ENCODE peak calls at places on chromosomes 3 and 15, in five cellular contexts. K, F, O, W and N are unnamed samples.
A peak's percentile ranks its signal among the peaks of the same experiment; 100 is the strongest.

GRCh38 chr3:172939651-172940293 is 189.2 kb downstream of the ECT2 start:
- DNase-seq in O (no peak), F (no peak), W (no peak), K (no peak), N (no peak)

GRCh38 chr3:73451276-73451973 is 173.3 kb downstream of the PDZRN3 start:
- DNase-seq in W (peak; percentile 64), K (no peak), O (no peak), F (no peak), N (peak; percentile 93)

GRCh38 chr3:30124435-30125390 is 481.7 kb upstream of the TGFBR2 start:
- DNase-seq in O (no peak), F (peak; percentile 14), K (no peak), W (no peak), N (no peak)

GRCh38 chr3:122456074-122456473 is 40.2 kb upstream of the WDR5B start:
- DNase-seq in K (no peak), W (no peak), O (no peak), F (no peak), N (no peak)

GRCh38 chr3:4983739-4984510 is 4.7 kb downstream of the BHLHE40 start:
- DNase-seq in K (peak; percentile 55), F (peak; percentile 50), W (peak; percentile 95), O (peak; percentile 55), N (no peak)

GRCh38 chr3:127784283-127784682 is 38.0 kb downstream of the MGLL start:
- DNase-seq in O (no peak), W (peak; percentile 37), K (no peak), F (no peak), N (no peak)

GRCh38 chr15:35697549-35698299 is 151.8 kb upstream of the DPH6 start:
- DNase-seq in W (no peak), O (no peak), K (no peak), F (peak; percentile 34), N (no peak)

GRCh38 chr3:133377396-133377795 is 22.5 kb upstream of the BFSP2 start:
- DNase-seq in K (no peak), O (no peak), F (no peak), W (peak; percentile 47), N (no peak)

GRCh38 chr15:53197426-53197839 is 407.3 kb upstream of the ONECUT1 start:
- DNase-seq in K (peak; percentile 61), F (peak; percentile 73), W (peak; percentile 75), O (no peak), N (peak; percentile 14)

GRCh38 chr15:90004671-90005070 is 3.5 kb downstream of the ZNF710 start:
- DNase-seq in F (peak; percentile 58), K (no peak), W (peak; percentile 58), O (no peak), N (no peak)

GRCh38 chr3:86562095-86562494 is 428.9 kb downstream of the VGLL3 start:
- DNase-seq in K (no peak), O (no peak), W (no peak), F (no peak), N (no peak)
- H3K4me3 ChIP-seq in K (no peak overlapping the region), O (no peak overlapping the region), W (no peak overlapping the region), F (no peak overlapping the region), N (no peak overlapping the region)

GRCh38 chr3:52095990-52096775 is 39.8 kb upstream of the DUSP7 start:
- DNase-seq in K (no peak), W (no peak), O (no peak), F (no peak), N (no peak)

GRCh38 chr3:52102934-52103333 is 46.6 kb upstream of the DUSP7 start:
- DNase-seq in W (no peak), O (no peak), F (no peak), K (no peak), N (no peak)

GRCh38 chr3:52098108-52098507 is 41.7 kb upstream of the DUSP7 start:
- DNase-seq in F (no peak), O (no peak), W (no peak), K (no peak), N (no peak)

GRCh38 chr3:52094591-52095485 is 38.5 kb upstream of the DUSP7 start:
- DNase-seq in K (no peak), F (no peak), O (no peak), W (no peak), N (no peak)

DNA sequence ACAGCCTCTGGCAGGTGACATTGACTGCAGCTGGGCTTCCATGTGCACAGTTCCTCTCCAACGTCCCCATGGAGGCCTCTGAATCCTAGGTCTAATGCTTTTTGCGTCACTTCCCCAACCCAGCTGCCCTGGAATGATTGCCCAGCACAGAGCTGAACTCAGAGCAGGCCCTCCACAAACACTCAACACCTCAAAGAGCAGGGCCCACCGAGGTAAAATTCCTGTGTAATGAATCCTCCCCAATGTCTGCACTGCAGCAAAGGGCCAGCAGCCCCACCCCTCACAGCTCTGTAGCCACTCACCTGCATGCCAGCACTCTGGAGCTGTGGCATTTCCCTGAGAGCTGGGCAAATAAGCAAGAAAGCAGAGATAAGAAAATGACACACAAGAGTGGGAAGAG is 42.6 kb upstream of the DUSP7 start:
- DNase-seq in K (no peak), F (no peak), O (no peak), W (no peak), N (no peak)
- TF ChIP-seq CTCF in K (no peak), F (no peak), O (no peak), W (no peak), N (no peak)

GRCh38 chr15:39584662-39585393 is 3.9 kb downstream of the THBS1 start:
- DNase-seq in F (no peak), O (no peak), W (no peak), K (no peak), N (no peak)

GRCh38 chr15:39586387-39587171 is 5.7 kb downstream of the THBS1 start:
- DNase-seq in K (no peak), W (no peak), F (no peak), O (no peak), N (no peak)

GRCh38 chr15:39585394-39585841 is 4.5 kb downstream of the THBS1 start:
- DNase-seq in K (no peak), O (no peak), W (peak; percentile 23), F (no peak), N (no peak)

GRCh38 chr15:39587291-39587909 is 6.5 kb downstream of the THBS1 start:
- DNase-seq in F (no peak), W (no peak), O (no peak), K (no peak), N (no peak)

DNA sequence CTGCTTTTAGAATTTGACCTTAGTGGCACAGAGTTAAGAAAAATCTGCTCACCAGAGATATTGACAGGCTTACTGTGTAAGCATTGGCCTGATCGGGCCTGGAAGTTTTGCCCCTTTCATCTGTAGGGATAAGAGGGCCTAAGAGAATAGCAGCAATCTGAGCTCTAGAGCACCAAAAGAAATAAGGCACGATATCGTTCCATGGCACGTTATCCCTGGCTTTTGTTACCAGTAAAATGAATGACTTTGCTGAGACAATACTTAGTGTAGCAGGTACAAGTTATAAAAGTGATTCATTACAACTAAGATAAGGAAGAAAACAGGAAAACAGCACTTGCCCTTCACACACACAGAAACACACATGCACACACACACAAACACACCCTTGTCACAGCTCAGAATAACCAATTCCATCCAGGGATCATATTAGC is 5.0 kb downstream of the THBS1 start:
- DNase-seq in O (no peak), K (no peak), F (no peak), W (no peak), N (no peak)
- H3K4me3 ChIP-seq in O (no peak overlapping the region), K (no peak overlapping the region), F (no peak overlapping the region), W (no peak overlapping the region), N (no peak overlapping the region)

DNA sequence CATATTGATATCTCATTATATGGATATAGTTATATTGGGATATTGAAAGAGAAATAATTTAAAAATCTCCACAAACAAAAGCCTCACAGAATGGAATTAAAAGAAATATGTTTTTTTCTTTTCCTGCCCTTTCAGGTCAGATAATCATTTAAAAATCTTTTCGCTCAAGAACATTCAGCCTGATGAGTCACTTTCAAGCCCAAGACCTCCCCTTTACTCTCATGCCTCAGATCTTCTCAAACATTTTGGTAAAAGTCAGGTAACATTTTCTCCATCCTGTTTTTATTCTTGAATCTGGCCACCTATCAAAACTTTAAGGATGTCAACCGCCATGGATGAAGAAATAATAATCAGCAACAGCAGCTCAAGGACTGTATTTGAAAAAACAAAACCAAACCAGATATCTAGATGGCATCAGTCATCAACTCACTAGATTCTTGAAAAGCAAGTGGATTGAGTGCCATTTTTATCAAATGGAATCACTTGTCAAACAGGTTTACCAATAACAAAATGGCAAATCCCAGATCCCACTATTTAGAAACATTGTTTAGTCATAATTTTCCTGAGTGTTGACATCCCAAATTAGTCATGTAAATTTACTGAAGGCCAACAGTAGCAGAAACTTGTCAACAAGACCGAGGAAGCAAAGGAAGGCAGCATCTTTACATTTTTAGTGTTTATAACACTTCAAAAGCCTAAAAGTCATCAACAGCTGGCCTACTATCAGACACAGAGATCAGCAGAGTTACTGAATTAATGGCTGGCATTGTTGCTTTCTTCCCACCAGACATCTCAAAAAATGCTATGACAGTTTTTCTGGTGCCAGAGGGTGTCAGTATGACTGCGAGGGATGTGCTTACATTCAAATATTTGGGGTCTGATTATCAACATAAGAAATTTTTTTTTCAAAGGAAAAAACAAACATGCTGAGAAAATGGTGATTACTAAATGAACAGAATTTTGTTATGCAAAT is 444.7 kb downstream of the MAGI1 start:
- DNase-seq in W (no peak), O (no peak), K (peak; percentile 20), F (no peak), N (no peak)
- TF ChIP-seq CTCF in W (no peak), O (no peak), K (peak; percentile 1), F (no peak), N (no peak)

GRCh38 chr3:138945646-138946553 is 1.0 kb downstream of the FOXL2 start:
- DNase-seq in W (no peak), O (no peak), K (peak; percentile 55), F (no peak), N (no peak)
- H3K4me3 ChIP-seq in W (no peak overlapping the region), O (peak overlapping the region; percentile 44), K (peak overlapping the region; percentile 62), F (no peak overlapping the region), N (peak overlapping the region; percentile 46)

DNA sequence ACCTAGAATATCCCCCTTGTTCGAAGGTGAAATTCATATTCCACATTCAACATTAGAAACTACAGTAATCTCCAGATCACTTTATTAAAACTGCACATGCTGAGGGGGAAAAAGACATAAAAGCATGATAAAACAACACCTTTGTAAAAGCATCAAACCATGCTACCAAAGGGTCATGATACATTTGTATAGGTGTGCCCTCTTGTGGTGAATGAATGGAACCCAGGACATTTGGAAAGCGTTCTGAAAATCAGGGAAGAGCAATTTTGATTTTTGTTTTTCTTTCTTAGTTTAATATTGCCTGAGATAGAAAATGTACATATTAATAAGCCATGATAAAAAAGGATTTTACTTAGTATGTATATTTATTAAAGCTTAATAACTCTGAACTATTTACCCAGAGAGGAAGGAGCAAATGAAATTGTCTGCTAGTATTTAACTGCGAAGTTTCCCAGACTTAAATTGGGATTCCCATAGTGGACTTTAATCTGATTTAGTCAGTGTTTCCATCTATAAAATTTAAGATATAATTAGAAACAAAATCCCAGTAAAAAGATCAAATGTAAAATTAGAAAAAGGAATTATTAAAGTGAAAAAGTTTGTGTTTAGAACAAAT is 105.8 kb upstream of the ARL6 start:
- DNase-seq in F (no peak), O (no peak), W (peak; percentile 27), K (peak; percentile 7), N (no peak)
- TF ChIP-seq CTCF in F (peak; percentile 6), O (no peak), W (peak; percentile 60), K (no peak), N (peak; percentile 74)